ENCODE peak calls at places on chromosomes 3 and 15, in nine cellular contexts. I, K, D, X, L, T, Q, B and R are unnamed samples.

GRCh38 chr3:154904328-154904727 is 175.8 kb upstream of the MME start:
- DNase-seq in X (peak), D (peak), L (no peak), K (no peak), T (peak), Q (no peak), I (no peak), B (no peak), R (peak)

GRCh38 chr15:92650256-92650655 is 5.3 kb downstream of the FAM174B start:
- DNase-seq in T (no peak), X (no peak), L (no peak), D (no peak), I (no peak), B (no peak), Q (no peak), K (no peak), R (peak)

GRCh38 chr3:100073555-100074307 is 40.6 kb downstream of the FILIP1L start:
- DNase-seq in B (peak), I (no peak), Q (no peak), X (no peak), D (peak), T (no peak), K (peak), L (no peak), R (peak)

GRCh38 chr3:14203521-14204079 is 25.0 kb downstream of the LSM3 start:
- DNase-seq in I (peak), K (peak), Q (no peak), L (peak), B (peak), X (peak), T (peak), D (peak), R (peak)

GRCh38 chr15:71572452-71573053 is 237.8 kb upstream of the NR2E3 start:
- DNase-seq in X (no peak), Q (no peak), B (no peak), D (no peak), I (no peak), K (no peak), T (peak), L (no peak), R (peak)

GRCh38 chr3:69671082-69671952 is 67.9 kb upstream of the MITF start:
- DNase-seq in L (no peak), K (no peak), T (peak), D (peak), Q (no peak), B (no peak), X (peak), I (peak), R (peak)

GRCh38 chr3:76943671-76944070 is 96.2 kb upstream of the ROBO2 start:
- DNase-seq in L (peak), D (no peak), T (no peak), B (no peak), I (no peak), X (no peak), Q (no peak), K (no peak), R (no peak)

GRCh38 chr15:98873441-98874218 is 134.0 kb downstream of the PGPEP1L start:
- DNase-seq in K (no peak), T (no peak), L (no peak), B (no peak), Q (no peak), I (no peak), D (peak), X (no peak), R (peak)

GRCh38 chr3:100106531-100107155 is 7.7 kb downstream of the FILIP1L start:
- DNase-seq in T (no peak), K (no peak), I (no peak), Q (no peak), X (no peak), D (no peak), B (no peak), L (no peak), R (peak)

GRCh38 chr3:141941093-141941492 is 64.7 kb downstream of the ATP1B3 start:
- DNase-seq in I (no peak), B (no peak), X (no peak), L (no peak), Q (no peak), K (no peak), T (peak), D (no peak), R (no peak)

GRCh38 chr15:58296276-58296675 is 135.5 kb upstream of the LIPC start:
- DNase-seq in D (no peak), T (no peak), B (no peak), I (no peak), Q (no peak), L (no peak), X (no peak), K (no peak), R (no peak)

GRCh38 chr3:49296781-49297420 is 19.9 kb upstream of the C3orf62 start:
- DNase-seq in L (no peak), T (no peak), D (peak), K (no peak), I (no peak), B (no peak), Q (no peak), X (no peak), R (peak)

GRCh38 chr15:44545934-44546802 is 9.2 kb downstream of the EIF3J start:
- DNase-seq in L (no peak), T (peak), X (no peak), B (no peak), Q (no peak), I (peak), D (peak), K (no peak), R (peak)

GRCh38 chr15:82999905-83000671 is 11.4 kb downstream of the C15orf40 start:
- DNase-seq in D (peak), L (peak), I (peak), T (peak), B (no peak), K (no peak), Q (no peak), X (peak), R (peak)

GRCh38 chr3:34260266-34260990 is 462.0 kb downstream of the PDCD6IP start:
- DNase-seq in B (no peak), Q (no peak), T (peak), X (peak), L (peak), I (peak), K (peak), D (no peak), R (peak)
- TF ChIP-seq CTCF in B (peak), Q (no peak), T (peak), X (peak), L (peak), I (peak), K (peak), D (peak), R (peak)

GRCh38 chr3:52959773-52960172 is 62.4 kb upstream of the STIMATE start:
- DNase-seq in K (no peak), T (no peak), I (no peak), Q (no peak), D (no peak), X (no peak), L (no peak), B (no peak), R (no peak)
- TF ChIP-seq CTCF in K (peak), T (no peak), I (no peak), Q (no peak), D (peak), X (no peak), L (no peak), B (no peak), R (no peak)

GRCh38 chr3:38655708-38656300 is 6.3 kb upstream of the SCN5A start:
- DNase-seq in T (peak), K (peak), Q (no peak), D (peak), L (no peak), I (peak), B (no peak), X (peak), R (peak)
- TF ChIP-seq CTCF in T (peak), K (peak), Q (no peak), D (peak), L (peak), I (peak), B (peak), X (peak), R (peak)

GRCh38 chr3:45082139-45082538 is 56.0 kb downstream of the CLEC3B start:
- DNase-seq in L (no peak), D (peak), T (peak), Q (no peak), I (no peak), K (peak), B (no peak), X (no peak), R (peak)

GRCh38 chr3:45083023-45083422 is 56.9 kb downstream of the CLEC3B start:
- DNase-seq in I (no peak), Q (no peak), L (no peak), B (no peak), T (no peak), X (no peak), D (no peak), K (no peak), R (no peak)

GRCh38 chr3:45087155-45087554 is 59.0 kb downstream of the CDCP1 start:
- DNase-seq in K (no peak), B (no peak), T (no peak), D (no peak), X (no peak), Q (no peak), L (no peak), I (no peak), R (no peak)

GRCh38 chr3:45084361-45084760 is 58.3 kb downstream of the CLEC3B start:
- DNase-seq in X (no peak), T (no peak), D (no peak), K (no peak), B (no peak), I (no peak), Q (no peak), L (no peak), R (no peak)

GRCh38 chr3:45084820-45085816 is 59.0 kb downstream of the CLEC3B start:
- DNase-seq in Q (no peak), B (peak), X (peak), K (peak), L (no peak), T (no peak), D (peak), I (no peak), R (peak)
- TF ChIP-seq CTCF in Q (no peak), B (no peak), X (no peak), K (peak), L (no peak), T (no peak), D (peak), I (no peak), R (peak)

GRCh38 chr3:34106379-34106778 is 307.9 kb downstream of the PDCD6IP start:
- DNase-seq in T (no peak), I (no peak), X (no peak), Q (no peak), K (no peak), L (no peak), B (no peak), D (no peak), R (no peak)

GRCh38 chr3:34107669-34108068 is 309.2 kb downstream of the PDCD6IP start:
- DNase-seq in X (no peak), T (no peak), K (no peak), Q (no peak), I (peak), L (no peak), B (no peak), D (no peak), R (no peak)

GRCh38 chr3:34109846-34110245 is 311.4 kb downstream of the PDCD6IP start:
- DNase-seq in K (no peak), D (no peak), L (no peak), Q (no peak), X (no peak), I (peak), B (no peak), T (no peak), R (no peak)

GRCh38 chr3:34108976-34109375 is 310.5 kb downstream of the PDCD6IP start:
- DNase-seq in X (no peak), D (no peak), K (no peak), I (no peak), B (no peak), T (no peak), L (no peak), Q (no peak), R (no peak)

GRCh38 chr3:34106879-34107278 is 308.4 kb downstream of the PDCD6IP start:
- DNase-seq in X (peak), D (no peak), K (no peak), Q (no peak), I (peak), B (no peak), L (peak), T (peak), R (peak)
- TF ChIP-seq CTCF in X (peak), D (peak), K (peak), Q (no peak), I (peak), B (peak), L (peak), T (peak), R (peak)

DNA sequence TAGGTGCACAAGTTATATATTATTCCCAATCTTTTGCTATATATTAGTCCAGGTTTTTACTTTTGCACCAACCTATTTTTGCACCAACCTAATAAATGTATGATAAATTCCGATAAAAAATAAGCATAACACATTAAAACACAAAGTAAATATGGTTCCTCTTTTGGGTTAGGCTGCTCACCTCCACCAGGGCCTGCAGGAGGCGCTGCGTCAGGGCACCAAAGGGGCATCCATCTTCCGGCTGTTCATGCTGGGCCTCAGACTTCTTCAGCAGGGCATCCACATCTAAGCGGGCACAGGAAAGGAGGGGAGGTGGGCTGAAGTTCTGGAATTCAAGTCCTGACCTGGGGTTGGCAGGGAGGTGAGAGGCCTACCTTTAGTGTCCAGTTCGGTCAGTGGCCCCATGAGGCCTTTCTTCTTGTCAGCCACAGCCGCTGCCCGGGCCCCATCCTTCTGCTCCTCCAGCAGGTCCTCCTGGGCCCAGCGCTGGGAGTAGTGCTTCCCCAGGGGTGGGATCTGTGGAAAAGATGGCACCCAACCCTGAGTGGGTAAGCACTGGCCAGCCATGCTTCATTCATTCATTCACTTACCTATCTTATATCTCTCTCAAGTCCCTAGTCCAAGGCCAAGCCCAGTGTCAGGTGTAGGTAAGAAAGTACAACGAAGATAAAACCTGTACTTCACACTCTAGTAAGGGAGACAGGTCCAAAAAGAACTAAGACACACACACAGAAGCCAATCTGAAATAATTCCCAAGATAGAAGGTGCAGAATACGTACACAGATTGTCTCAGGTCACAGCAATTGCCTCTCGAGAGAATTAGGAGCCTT is 5.2 kb downstream of the TADA3 start:
- DNase-seq in K (no peak), I (no peak), B (no peak), D (no peak), X (no peak), Q (no peak), T (no peak), L (no peak), R (no peak)
- TF ChIP-seq CTCF in K (peak), I (peak), B (peak), D (peak), X (peak), Q (no peak), T (peak), L (peak), R (peak)

GRCh38 chr3:149955449-149955848 is 15.2 kb downstream of the PFN2 start:
- DNase-seq in Q (no peak), L (no peak), B (no peak), T (peak), X (no peak), K (no peak), D (no peak), I (no peak), R (no peak)

GRCh38 chr3:149957352-149958140 is 13.1 kb downstream of the PFN2 start:
- DNase-seq in X (no peak), D (no peak), Q (no peak), K (no peak), L (no peak), B (no peak), T (no peak), I (no peak), R (no peak)

GRCh38 chr3:149959443-149959842 is 11.3 kb downstream of the PFN2 start:
- DNase-seq in K (no peak), D (no peak), I (no peak), T (no peak), L (no peak), B (no peak), Q (no peak), X (no peak), R (no peak)

GRCh38 chr3:149954812-149955211 is 15.9 kb downstream of the PFN2 start:
- DNase-seq in X (no peak), D (no peak), I (no peak), L (no peak), K (no peak), Q (no peak), B (no peak), T (peak), R (no peak)

GRCh38 chr3:149958171-149958796 is 12.4 kb downstream of the PFN2 start:
- DNase-seq in Q (no peak), I (no peak), K (no peak), D (no peak), L (no peak), X (no peak), T (no peak), B (no peak), R (no peak)
- TF ChIP-seq CTCF in Q (no peak), I (no peak), K (no peak), D (no peak), L (no peak), X (no peak), T (no peak), B (no peak), R (peak)

DNA sequence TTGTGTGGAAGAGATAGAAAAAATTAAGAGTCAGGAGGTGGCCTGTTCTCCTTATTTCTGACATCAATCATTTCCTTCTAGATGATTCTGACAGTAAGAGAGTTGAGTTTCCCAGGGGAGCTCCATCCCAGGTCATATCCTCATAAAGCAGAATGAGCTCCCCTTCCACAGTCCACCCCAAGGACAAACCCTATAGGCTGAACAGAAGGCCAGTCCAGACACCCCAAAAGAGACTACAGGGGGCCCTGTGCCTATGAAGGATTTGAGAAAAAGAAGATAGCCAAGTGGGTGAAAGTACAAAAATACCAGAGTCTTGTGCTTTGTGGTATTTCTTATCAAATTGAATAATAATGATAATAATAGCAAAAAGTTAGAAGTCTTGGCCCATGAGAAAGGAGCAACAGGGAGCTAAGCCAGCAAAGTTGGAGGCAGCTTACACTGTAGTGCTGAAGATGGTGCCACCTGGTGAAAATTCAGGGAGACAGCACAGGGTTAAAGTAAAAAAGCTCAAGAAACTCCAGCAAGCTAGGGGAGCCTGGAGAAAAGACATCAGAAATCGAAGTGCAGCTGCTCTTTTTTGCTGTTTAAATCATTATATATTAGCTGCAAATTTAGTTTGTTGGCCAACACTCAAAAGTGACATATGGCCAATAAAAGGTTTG is 35.9 kb upstream of the SLC24A5 start:
- DNase-seq in B (no peak), K (no peak), X (peak), T (peak), I (peak), L (peak), D (peak), Q (no peak), R (peak)
- TF ChIP-seq CTCF in B (peak), K (peak), X (peak), T (peak), I (peak), L (peak), D (peak), Q (no peak), R (peak)